ENCODE peak calls at places on chromosomes 7 and 10, in four cellular contexts. M is body of pancreas, F is heart left ventricle, V is gastrocnemius medialis. U is an unnamed sample.

GRCh38 chr7:157459966-157460365 is 123.2 kb downstream of the DNAJB6 start:
- DNase-seq in M (no peak), F (no peak), V (peak), U (no peak)

GRCh38 chr10:117159390-117159789 is 21.3 kb upstream of the VAX1 start:
- DNase-seq in M (no peak), F (no peak), V (no peak), U (no peak)

GRCh38 chr10:101495324-101495925 is 92.6 kb downstream of the POLL start:
- DNase-seq in M (no peak), F (no peak), V (no peak), U (no peak)

GRCh38 chr7:30464231-30464660 is 14.3 kb downstream of the NOD1 start:
- DNase-seq in M (no peak), F (no peak), V (no peak), U (no peak)

GRCh38 chr7:95470452-95470851 is 15.3 kb upstream of the ASB4 start:
- DNase-seq in M (peak), F (no peak), V (no peak), U (no peak)

GRCh38 chr10:27258838-27259532 is 18.4 kb upstream of the ACBD5 start:
- DNase-seq in M (peak), F (no peak), V (no peak), U (no peak)

GRCh38 chr10:68153473-68154210 is 44.4 kb downstream of the MYPN start:
- DNase-seq in M (peak), F (peak), V (no peak), U (no peak)

GRCh38 chr7:90726623-90727022 is 130.5 kb downstream of the CDK14 start:
- DNase-seq in M (peak), F (no peak), V (no peak), U (peak)

GRCh38 chr7:106657085-106657991 is 3.6 kb downstream of the CCDC71L start:
- DNase-seq in M (no peak), F (no peak), V (no peak), U (no peak)

GRCh38 chr10:86446424-86446823 is 75.2 kb downstream of the WAPL start:
- DNase-seq in M (no peak), F (no peak), V (no peak), U (no peak)

GRCh38 chr10:122879339-122880273 is at the start of gene FAM24B:
- DNase-seq in M (peak), F (peak), V (peak), U (peak)
- TF ChIP-seq POLR2A in M (peak), F (peak), V (no peak), U (peak)

DNA sequence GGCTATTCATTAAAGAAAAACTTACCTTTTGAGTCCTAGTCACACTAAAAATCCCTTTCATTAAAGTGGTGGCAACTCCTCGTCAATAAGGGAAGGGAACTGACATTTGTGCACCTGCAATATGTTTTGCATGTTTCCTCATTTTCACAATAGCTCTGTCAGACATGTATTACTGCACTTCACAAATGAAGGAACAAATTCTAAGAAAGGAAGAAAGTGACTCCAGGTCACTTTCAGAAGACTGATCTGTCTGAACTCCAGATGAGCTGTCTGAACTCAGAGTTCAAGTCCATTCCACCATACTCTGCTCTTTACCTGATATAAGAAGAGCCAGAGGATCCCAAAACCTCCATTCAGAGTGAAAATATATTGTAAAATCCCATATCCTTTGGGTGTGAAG is 50.3 kb upstream of the GSAP start:
- DNase-seq in M (no peak), F (no peak), V (no peak), U (no peak)
- H3K27ac ChIP-seq in M (no peak), F (no peak), V (peak), U (no peak)

GRCh38 chr10:99297033-99297432 is 32.1 kb upstream of the CNNM1 start:
- DNase-seq in M (no peak), F (no peak), V (no peak), U (no peak)
- TF ChIP-seq CTCF in M (no peak), F (no peak), V (no peak), U (no peak)

DNA sequence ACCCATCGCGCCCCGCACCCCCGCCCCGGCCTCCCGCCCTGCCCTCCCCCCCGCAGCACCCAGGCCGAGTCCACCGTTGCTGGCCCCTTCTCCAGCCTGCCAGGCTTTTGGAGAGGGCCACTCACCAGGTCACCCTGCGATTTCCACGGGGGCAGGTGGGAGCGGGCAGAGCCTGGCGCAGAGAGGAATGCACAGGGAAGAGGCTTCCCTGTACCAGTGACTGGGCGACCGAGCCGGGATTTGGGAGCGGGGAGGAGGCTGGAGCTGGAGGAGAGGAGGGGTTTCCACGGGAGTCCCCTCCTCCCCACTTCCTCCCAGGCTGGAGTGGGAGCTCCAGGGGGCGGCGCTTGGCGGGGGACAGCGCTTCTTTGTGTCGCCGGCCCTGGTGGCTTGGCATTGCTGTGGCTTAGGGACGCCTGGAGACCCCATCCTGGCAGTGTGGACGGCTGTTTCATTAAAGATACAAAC is 19.3 kb downstream of the TCAF1 start:
- DNase-seq in M (peak), F (peak), V (peak), U (peak)
- TF ChIP-seq POLR2A in M (no peak), F (peak), V (no peak), U (no peak)

DNA sequence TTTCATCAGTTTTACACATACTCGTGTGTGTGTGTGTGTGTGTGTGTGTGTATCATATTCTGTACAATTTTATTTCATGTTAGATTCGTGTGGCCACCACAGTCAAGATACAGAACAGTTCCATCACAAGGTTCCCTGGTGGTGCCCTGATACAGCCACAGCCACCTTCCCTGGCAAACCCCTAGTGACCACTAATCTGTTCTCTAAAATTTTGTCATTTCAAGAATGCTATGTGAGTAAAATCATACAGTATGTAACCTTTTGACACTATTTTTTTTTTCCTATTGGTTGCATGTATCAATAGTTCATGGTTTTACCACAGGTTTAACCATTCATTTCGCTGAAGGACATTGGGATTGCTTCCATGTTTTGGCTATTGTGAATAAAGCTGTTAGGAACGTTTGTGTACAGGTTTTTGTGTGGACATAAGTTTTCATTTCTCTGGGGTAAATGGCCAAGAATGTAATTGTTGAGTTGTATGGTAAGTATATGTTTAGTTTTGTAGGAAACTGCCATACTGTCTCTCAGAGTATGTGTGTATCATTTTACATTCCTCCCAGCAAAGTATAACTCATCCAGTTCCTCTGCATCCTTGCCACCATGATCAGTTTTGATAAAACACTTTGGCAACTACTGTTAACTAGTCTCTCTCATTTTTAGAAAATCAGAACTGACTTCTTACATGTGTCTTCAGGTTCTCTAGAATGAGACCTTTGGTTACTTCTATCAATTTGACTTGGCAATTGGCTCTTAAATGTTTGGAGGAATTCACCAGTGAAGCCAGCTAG is 20.6 kb downstream of the KLHDC10 start:
- DNase-seq in M (no peak), F (no peak), V (no peak), U (no peak)
- H3K27ac ChIP-seq in M (no peak), F (no peak), V (no peak), U (no peak)

DNA sequence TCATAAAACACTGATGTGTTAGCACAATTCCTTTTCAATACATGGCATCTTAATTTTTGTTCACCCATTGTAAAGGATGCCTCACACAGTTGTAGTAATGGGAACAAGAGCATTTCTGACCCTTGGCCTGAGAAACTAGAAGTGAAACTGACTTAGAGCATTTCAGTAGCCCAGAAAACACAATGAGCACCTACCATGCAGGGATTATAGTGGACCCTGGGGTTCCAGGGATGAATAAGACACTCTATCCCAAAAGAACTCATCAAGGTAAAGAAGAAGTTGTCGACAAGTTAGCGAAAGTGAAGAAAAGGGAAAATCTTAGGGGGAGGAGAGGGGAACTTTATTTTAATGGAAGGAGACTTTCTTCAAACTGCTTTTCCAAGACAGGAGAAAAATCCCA is 125.6 kb downstream of the NT5C2 start:
- DNase-seq in M (no peak), F (no peak), V (no peak), U (no peak)
- TF ChIP-seq CTCF in M (no peak), F (no peak), V (no peak), U (no peak)

DNA sequence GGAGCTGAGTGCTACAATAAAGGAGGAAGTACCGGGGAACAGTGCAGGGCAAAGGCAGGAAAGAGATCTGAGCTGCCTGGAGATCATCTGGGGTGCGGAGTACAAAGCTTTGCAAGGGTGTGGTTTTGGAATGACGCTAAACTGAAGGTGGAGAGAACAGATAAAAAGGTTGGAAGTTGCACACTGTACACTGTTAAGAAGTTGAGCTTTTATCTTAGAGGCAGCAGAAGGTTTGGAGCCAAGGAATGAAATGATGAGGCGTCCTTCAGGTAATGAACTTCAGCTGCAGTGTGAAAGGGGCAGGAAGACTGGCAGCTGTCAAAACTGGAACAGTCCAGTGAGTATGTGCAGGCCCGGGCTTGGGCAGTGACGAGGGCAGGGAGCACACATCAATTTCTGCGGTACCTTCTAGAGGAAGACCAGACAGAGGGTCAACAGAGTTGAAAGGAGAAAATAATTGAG is 7.2 kb upstream of the ANKRD61 start:
- DNase-seq in M (no peak), F (no peak), V (no peak), U (no peak)
- TF ChIP-seq POLR2A in M (no peak), F (no peak), V (no peak), U (no peak)

DNA sequence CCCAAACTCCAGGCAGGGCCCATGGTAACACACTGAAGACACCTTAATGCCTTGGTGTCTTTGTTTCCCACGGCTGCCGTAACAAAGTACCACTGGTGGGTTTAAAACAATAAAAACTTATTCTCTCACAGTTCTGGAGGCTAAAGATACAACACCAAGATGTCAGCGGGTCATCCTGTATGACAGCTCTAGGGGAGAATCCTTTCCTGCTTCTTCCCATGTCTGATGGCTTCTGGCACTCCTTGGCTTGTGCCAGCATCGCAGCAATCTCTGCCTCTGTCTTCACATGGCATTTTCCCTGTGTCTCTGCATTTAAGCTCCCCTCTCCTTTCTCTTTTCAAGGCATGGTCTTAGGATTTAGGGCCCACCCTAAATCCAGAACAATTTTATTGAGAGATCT is 33.1 kb downstream of the PRSS2 start:
- DNase-seq in M (no peak), F (no peak), V (no peak), U (no peak)
- H3K27ac ChIP-seq in M (no peak), F (no peak), V (no peak), U (no peak)

GRCh38 chr10:54940418-54940817 is 139.4 kb upstream of the PCDH15 start:
- DNase-seq in M (no peak), F (no peak), V (no peak), U (no peak)
- TF ChIP-seq CTCF in M (no peak), F (no peak), V (no peak), U (no peak)

GRCh38 chr10:96695975-96696634 is 24.2 kb downstream of the PIK3AP1 start:
- DNase-seq in M (no peak), F (no peak), V (no peak), U (no peak)
- TF ChIP-seq POLR2A in M (no peak), F (no peak), V (no peak), U (no peak)